ENCODE peak calls at places on chromosomes 13 and 19, in ten cellular contexts. F, J, E, U, X, L, C, D, H and O are unnamed samples. For H3K4me1 and H3K36me3, the result is how much of the 10 kb centered on the place peaks cover.

GRCh38 chr19:53333071-53333465 is 481 bp upstream of the ZNF845 start:
- DNase-seq in F (peak), J (peak), E (no peak), U (peak), X (peak), L (no peak), C (peak), D (peak), H (no peak), O (peak)

GRCh38 chr19:33275933-33276619 is 26.3 kb downstream of the CEBPA start:
- DNase-seq in F (no peak), J (peak), E (no peak), U (no peak), X (no peak), L (no peak), C (no peak), D (no peak), H (no peak), O (no peak)

GRCh38 chr13:40230833-40231266 is 435.6 kb downstream of the FOXO1 start:
- DNase-seq in F (no peak), J (no peak), E (no peak), U (no peak), X (no peak), L (no peak), C (no peak), D (no peak), H (no peak), O (no peak)

GRCh38 chr19:8240274-8241229 is 31.4 kb downstream of the CERS4 start:
- DNase-seq in F (peak), J (peak), E (peak), U (peak), X (peak), L (peak), C (peak), D (peak), H (peak), O (peak)

GRCh38 chr13:108667205-108667604 is 37.8 kb downstream of the MYO16 start:
- DNase-seq in F (no peak), J (no peak), E (no peak), U (no peak), X (no peak), L (no peak), C (no peak), D (no peak), H (no peak), O (no peak)

GRCh38 chr19:8243146-8243545 is 34.0 kb downstream of the CERS4 start:
- DNase-seq in F (no peak), J (no peak), E (no peak), U (no peak), X (no peak), L (no peak), C (no peak), D (no peak), H (no peak), O (no peak)

GRCh38 chr13:21402586-21403307 is 56.4 kb downstream of the ZDHHC20 start:
- DNase-seq in F (no peak), J (no peak), E (peak), U (no peak), X (no peak), L (no peak), C (no peak), D (no peak), H (no peak), O (no peak)

GRCh38 chr13:108629353-108629752 is at the start of gene MYO16:
- DNase-seq in F (peak), J (no peak), E (no peak), U (no peak), X (no peak), L (peak), C (no peak), D (no peak), H (no peak), O (no peak)

GRCh38 chr13:42574435-42575311 is 721 bp downstream of the TNFSF11 start:
- DNase-seq in F (no peak), J (no peak), E (no peak), U (peak), X (no peak), L (no peak), C (no peak), D (no peak), H (no peak), O (no peak)

GRCh38 chr13:59701261-59701660 is 462.5 kb downstream of the DIAPH3 start:
- DNase-seq in F (no peak), J (peak), E (no peak), U (no peak), X (no peak), L (no peak), C (no peak), D (no peak), H (no peak), O (no peak)

GRCh38 chr19:11843741-11844140 is 4.8 kb upstream of the ZNF439 start:
- DNase-seq in F (no peak), J (no peak), E (no peak), U (no peak), X (no peak), L (no peak), C (peak), D (no peak), H (no peak), O (no peak)

GRCh38 chr19:6737284-6737872 is at the start of gene GPR108:
- DNase-seq in F (peak), J (peak), E (peak), U (peak), X (peak), L (peak), C (peak), D (peak), H (peak), O (peak)

GRCh38 chr13:108270442-108270841 is 924 bp downstream of the TNFSF13B start:
- DNase-seq in F (peak), J (no peak), E (no peak), U (no peak), X (no peak), L (no peak), C (no peak), D (no peak), H (no peak), O (no peak)

GRCh38 chr13:97000295-97000925 is 6.1 kb upstream of the OXGR1 start:
- DNase-seq in F (no peak), J (no peak), E (no peak), U (no peak), X (no peak), L (no peak), C (no peak), D (no peak), H (no peak), O (no peak)

GRCh38 chr13:24854311-24854710 is 90.3 kb downstream of the RNF17 start:
- DNase-seq in F (no peak), J (no peak), E (no peak), U (no peak), X (no peak), L (no peak), C (no peak), D (no peak), H (no peak), O (no peak)

GRCh38 chr19:29587518-29587986 is 18.5 kb upstream of the POP4 start:
- DNase-seq in F (no peak), J (no peak), E (no peak), U (peak), X (no peak), L (no peak), C (no peak), D (no peak), H (no peak), O (no peak)

GRCh38 chr13:22091222-22091970 is 420.5 kb downstream of the FGF9 start:
- DNase-seq in F (no peak), J (no peak), E (no peak), U (no peak), X (no peak), L (no peak), C (no peak), D (no peak), H (no peak), O (no peak)

GRCh38 chr19:21202865-21203494 is 61.1 kb downstream of the ZNF431 start:
- DNase-seq in F (peak), J (no peak), E (peak), U (peak), X (no peak), L (peak), C (peak), D (peak), H (no peak), O (peak)

GRCh38 chr13:110419391-110419791 is 112.3 kb downstream of the COL4A2 start:
- DNase-seq in F (no peak), J (no peak), E (no peak), U (no peak), X (no peak), L (no peak), C (no peak), D (no peak), H (no peak), O (no peak)

GRCh38 chr13:43848250-43848649 is 31.3 kb downstream of the CCDC122 start:
- DNase-seq in F (no peak), J (peak), E (peak), U (no peak), X (no peak), L (no peak), C (no peak), D (no peak), H (no peak), O (no peak)

GRCh38 chr19:52922841-52923781 is at the start of gene ZNF888:
- DNase-seq in F (peak), J (peak), E (peak), U (peak), X (peak), L (peak), C (peak), D (peak), H (peak), O (no peak)

GRCh38 chr19:7355151-7355845 is 6.6 kb downstream of the ARHGEF18 start:
- DNase-seq in F (no peak), J (no peak), E (no peak), U (no peak), X (no peak), L (no peak), C (peak), D (no peak), H (no peak), O (no peak)

GRCh38 chr13:59145381-59145780 is 1018.3 kb downstream of the DIAPH3 start:
- DNase-seq in F (no peak), J (peak), E (no peak), U (no peak), X (no peak), L (no peak), C (no peak), D (no peak), H (no peak), O (no peak)

GRCh38 chr13:31476753-31477152 is 262.6 kb upstream of the RXFP2 start:
- DNase-seq in F (no peak), J (no peak), E (no peak), U (no peak), X (no peak), L (no peak), C (no peak), D (no peak), H (no peak), O (no peak)

GRCh38 chr19:46201413-46202310 is 27.9 kb upstream of the IGFL1 start:
- DNase-seq in F (no peak), J (no peak), E (peak), U (no peak), X (no peak), L (no peak), C (no peak), D (peak), H (no peak), O (no peak)

GRCh38 chr13:29861694-29862110 is 11.3 kb upstream of the UBL3 start:
- DNase-seq in F (no peak), J (peak), E (peak), U (no peak), X (no peak), L (no peak), C (no peak), D (no peak), H (no peak), O (no peak)

GRCh38 chr13:33678906-33679657 is 138.9 kb upstream of the RFC3 start:
- DNase-seq in F (no peak), J (peak), E (peak), U (peak), X (peak), L (no peak), C (peak), D (peak), H (peak), O (no peak)

GRCh38 chr19:18399008-18399407 is 1.6 kb upstream of the LRRC25 start:
- DNase-seq in F (no peak), J (no peak), E (peak), U (peak), X (no peak), L (no peak), C (peak), D (no peak), H (peak), O (no peak)

DNA sequence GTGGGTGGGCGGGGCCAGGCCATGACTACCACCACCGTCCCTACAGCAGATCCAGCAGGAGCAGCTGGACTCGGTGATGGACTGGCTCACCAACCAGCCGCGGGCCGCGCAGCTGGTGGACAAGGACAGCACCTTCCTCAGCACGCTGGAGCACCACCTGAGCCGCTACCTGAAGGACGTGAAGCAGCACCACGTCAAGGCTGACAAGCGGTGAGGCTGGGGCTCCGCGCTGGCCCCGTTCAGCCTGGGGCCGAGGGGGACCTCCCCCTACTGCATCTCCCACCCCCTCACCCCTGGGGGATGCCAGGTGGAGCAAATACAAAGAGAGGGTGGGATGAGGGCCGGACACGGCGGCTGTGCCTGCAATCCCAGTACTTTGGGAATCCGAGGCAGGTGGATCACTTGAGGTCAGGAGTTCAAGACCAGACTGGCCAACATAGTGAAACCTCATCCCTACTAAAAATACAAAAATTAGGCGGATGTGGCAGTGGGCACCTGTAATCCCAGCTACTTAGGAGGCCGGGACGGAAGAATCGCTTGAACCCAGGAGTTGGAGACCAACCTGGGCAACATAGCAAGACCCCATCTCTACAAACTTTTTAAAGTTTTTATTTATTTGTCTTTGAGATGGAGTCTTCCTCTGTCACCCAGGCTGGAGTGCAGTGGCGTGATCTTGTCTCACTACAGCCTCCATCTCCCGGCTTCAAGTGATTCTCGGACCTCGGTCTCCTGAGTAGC is 18.1 kb upstream of the CELF5 start:
- DNase-seq in F (no peak), J (no peak), E (no peak), U (no peak), X (no peak), L (no peak), C (no peak), D (no peak), H (no peak), O (no peak)
- H3K4me1 ChIP-seq in F (under half), J (under half), E (under half), U (under half), X (under half), L (under half), C (under half), D (under half), H (under half), O (under half)

GRCh38 chr19:56088454-56089215 is 32.5 kb downstream of the ZNF787 start:
- DNase-seq in F (no peak), J (no peak), E (no peak), U (no peak), X (no peak), L (no peak), C (no peak), D (no peak), H (no peak), O (no peak)

GRCh38 chr19:56089344-56089743 is 31.8 kb downstream of the ZNF787 start:
- DNase-seq in F (no peak), J (no peak), E (no peak), U (no peak), X (no peak), L (no peak), C (no peak), D (no peak), H (no peak), O (no peak)

GRCh38 chr19:56092685-56093631 is 28.1 kb downstream of the ZNF787 start:
- DNase-seq in F (no peak), J (no peak), E (no peak), U (no peak), X (no peak), L (no peak), C (peak), D (no peak), H (peak), O (no peak)

GRCh38 chr19:56091751-56092546 is 29.1 kb downstream of the ZNF787 start:
- DNase-seq in F (no peak), J (no peak), E (peak), U (peak), X (no peak), L (no peak), C (no peak), D (no peak), H (no peak), O (no peak)

GRCh38 chr19:56091066-56091490 is 30.0 kb downstream of the ZNF787 start:
- DNase-seq in F (no peak), J (no peak), E (peak), U (peak), X (no peak), L (no peak), C (no peak), D (no peak), H (no peak), O (no peak)
- H3K36me3 ChIP-seq in F (under half), J (under half), E (under half), U (under half), X (under half), L (half or more), C (under half), D (under half), H (under half), O (half or more)

DNA sequence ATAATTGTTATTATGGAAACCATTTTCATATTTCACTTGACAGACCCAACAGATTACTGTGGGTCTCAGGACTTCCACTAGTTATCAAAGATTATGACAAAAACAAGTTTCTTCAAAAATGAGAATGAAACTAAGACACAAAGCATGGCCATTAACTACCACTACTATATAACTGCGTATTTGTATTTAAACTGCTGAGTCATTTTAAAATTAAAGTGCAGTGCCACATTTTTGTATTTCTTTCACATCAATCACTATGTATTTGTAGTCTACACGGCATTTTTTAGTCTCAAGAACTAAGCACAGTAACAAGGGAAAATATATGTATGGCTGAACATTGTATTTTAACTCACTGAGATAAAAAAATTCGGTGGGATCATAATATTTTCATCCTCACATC is 10.1 kb upstream of the KLF12 start:
- DNase-seq in F (no peak), J (no peak), E (no peak), U (no peak), X (no peak), L (no peak), C (no peak), D (no peak), H (no peak), O (no peak)
- H3K4me1 ChIP-seq in F (under half), J (under half), E (under half), U (under half), X (under half), L (under half), C (under half), D (under half), H (under half), O (under half)

GRCh38 chr19:30692517-30692870 is 320.3 kb downstream of the ZNF536 start:
- DNase-seq in F (no peak), J (no peak), E (no peak), U (no peak), X (no peak), L (no peak), C (no peak), D (no peak), H (no peak), O (no peak)

GRCh38 chr19:30690935-30691505 is 318.8 kb downstream of the ZNF536 start:
- DNase-seq in F (no peak), J (no peak), E (no peak), U (no peak), X (no peak), L (no peak), C (no peak), D (no peak), H (no peak), O (no peak)

GRCh38 chr19:30690525-30690924 is 318.3 kb downstream of the ZNF536 start:
- DNase-seq in F (no peak), J (no peak), E (no peak), U (no peak), X (no peak), L (no peak), C (no peak), D (no peak), H (no peak), O (no peak)

GRCh38 chr19:30693179-30693578 is 321.0 kb downstream of the ZNF536 start:
- DNase-seq in F (no peak), J (no peak), E (no peak), U (no peak), X (no peak), L (no peak), C (no peak), D (peak), H (no peak), O (no peak)

DNA sequence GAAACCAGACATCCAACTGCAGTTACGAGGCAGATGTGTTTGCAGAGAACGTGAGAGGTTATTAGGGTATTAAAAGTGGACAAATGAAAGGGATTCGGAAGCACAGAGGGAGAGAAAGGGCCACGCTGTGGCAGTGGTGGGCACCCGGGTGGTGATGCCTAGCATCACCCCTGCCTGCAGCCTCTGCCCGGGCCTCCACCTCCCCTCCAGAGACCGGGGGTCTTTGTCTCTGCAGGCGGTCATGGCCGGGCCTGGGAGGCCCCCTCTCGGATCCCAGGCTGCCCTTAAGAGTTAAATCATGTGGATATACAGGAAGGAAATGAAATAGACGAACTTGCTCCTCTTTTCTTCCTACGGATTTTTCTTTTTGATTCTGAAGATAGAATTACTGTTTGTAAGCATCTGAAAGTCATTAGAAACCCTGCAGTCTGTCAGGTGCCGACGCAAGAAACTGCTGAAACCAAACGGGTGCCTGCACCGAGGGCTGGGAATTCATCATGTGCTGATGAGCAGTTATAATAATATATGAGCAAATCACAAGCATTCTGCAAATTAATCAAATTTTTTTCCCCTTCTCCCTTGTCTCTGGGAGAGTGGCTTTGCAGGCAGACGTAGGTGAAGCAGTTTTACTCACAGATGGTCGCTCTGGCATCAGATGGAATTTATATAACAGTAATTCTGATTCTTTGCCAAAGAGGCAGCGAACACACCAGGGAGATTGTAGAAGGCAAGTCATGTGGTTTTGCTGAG is 319.8 kb downstream of the ZNF536 start:
- DNase-seq in F (no peak), J (no peak), E (no peak), U (no peak), X (no peak), L (no peak), C (no peak), D (no peak), H (no peak), O (no peak)
- H3K36me3 ChIP-seq in F (under half), J (under half), E (under half), U (under half), X (under half), L (under half), C (under half), D (under half), H (under half), O (under half)

GRCh38 chr19:40600086-40600917 is 867 bp upstream of the LTBP4 start:
- DNase-seq in F (no peak), J (no peak), E (no peak), U (peak), X (no peak), L (no peak), C (no peak), D (no peak), H (no peak), O (no peak)
- H3K4me1 ChIP-seq in F (under half), J (under half), E (under half), U (half or more), X (half or more), L (under half), C (under half), D (under half), H (under half), O (under half)

GRCh38 chr19:16383584-16384161 is 59.0 kb downstream of the KLF2 start:
- DNase-seq in F (no peak), J (no peak), E (no peak), U (no peak), X (no peak), L (no peak), C (no peak), D (no peak), H (no peak), O (no peak)
- H3K36me3 ChIP-seq in F (under half), J (under half), E (under half), U (under half), X (under half), L (half or more), C (under half), D (under half), H (under half), O (half or more)

GRCh38 chr13:35923347-35923746 is 207.8 kb downstream of the DCLK1 start:
- DNase-seq in F (no peak), J (no peak), E (peak), U (no peak), X (no peak), L (no peak), C (no peak), D (no peak), H (no peak), O (no peak)
- H3K4me1 ChIP-seq in F (under half), J (under half), E (half or more), U (under half), X (under half), L (under half), C (under half), D (under half), H (under half), O (under half)